ENCODE peak calls at places on chromosomes 5 and 9, in five cellular contexts. T is left ventricle myocardium inferior, J is SK-N-SH, B is mesendoderm, I is tibial artery. L is an unnamed sample. For H3K27me3, the result is how much of the 10 kb centered on the place peaks cover.

GRCh38 chr5:119070578-119070827 is 384 bp upstream of the DMXL1 start:
- DNase-seq in T (peak), J (peak), B (no peak), I (peak), L (peak)

GRCh38 chr5:40676643-40677333 is 2.9 kb upstream of the PTGER4 start:
- DNase-seq in T (peak), J (no peak), B (peak), I (peak), L (no peak)

GRCh38 chr5:138177936-138178515 is 404 bp downstream of the BRD8 start:
- DNase-seq in T (peak), J (peak), B (peak), I (no peak), L (no peak)

GRCh38 chr5:8943301-8943700 is 602.6 kb downstream of the SEMA5A start:
- DNase-seq in T (no peak), J (no peak), B (no peak), I (no peak), L (no peak)

GRCh38 chr9:8766096-8766495 is 966.5 kb upstream of the DMAC1 start:
- DNase-seq in T (no peak), J (no peak), B (no peak), I (no peak), L (no peak)

GRCh38 chr5:8650197-8650596 is 781.2 kb downstream of the MTRR start:
- DNase-seq in T (no peak), J (no peak), B (no peak), I (no peak), L (no peak)

GRCh38 chr5:76104027-76104426 is 20.8 kb downstream of the SV2C start:
- DNase-seq in T (no peak), J (no peak), B (peak), I (no peak), L (no peak)

GRCh38 chr5:33734541-33734940 is 157.2 kb downstream of the ADAMTS12 start:
- DNase-seq in T (no peak), J (no peak), B (peak), I (no peak), L (no peak)

GRCh38 chr5:124748687-124749594 is 2.5 kb upstream of the ZNF608 start:
- DNase-seq in T (peak), J (peak), B (peak), I (peak), L (peak)

GRCh38 chr5:31459594-31459993 is 72.3 kb downstream of the DROSHA start:
- DNase-seq in T (no peak), J (no peak), B (no peak), I (no peak), L (no peak)

GRCh38 chr9:127030814-127031740 is 91.4 kb downstream of the ANGPTL2 start:
- DNase-seq in T (no peak), J (no peak), B (no peak), I (peak), L (no peak)

GRCh38 chr9:88773627-88774244 is 217.5 kb upstream of the S1PR3 start:
- DNase-seq in T (no peak), J (no peak), B (peak), I (no peak), L (no peak)

GRCh38 chr5:172771439-172772111 is 580 bp upstream of the DUSP1 start:
- DNase-seq in T (no peak), J (no peak), B (peak), I (no peak), L (no peak)

DNA sequence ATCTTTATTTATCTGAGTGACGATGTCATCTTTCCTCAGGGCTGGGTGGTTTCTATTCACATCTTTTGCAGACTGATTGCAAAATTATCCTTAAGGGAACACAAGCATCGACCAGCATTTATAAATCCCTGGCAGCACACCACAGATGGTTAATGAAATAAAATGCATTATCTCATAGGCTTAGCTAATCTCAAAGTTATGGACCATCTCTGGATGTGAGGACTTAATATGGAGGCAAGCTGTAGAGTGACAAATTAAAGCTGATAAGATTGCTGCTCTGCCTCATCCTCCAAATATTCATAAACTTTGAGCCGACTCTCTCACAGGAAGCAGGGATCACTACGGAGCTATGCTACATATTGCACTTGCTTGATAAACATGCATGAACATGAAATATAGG is 663.2 kb upstream of the RGMB start:
- DNase-seq in T (no peak), J (peak), B (no peak), I (no peak), L (no peak)
- H3K27ac ChIP-seq in T (no peak), J (peak), B (no peak), I (no peak), L (no peak)

DNA sequence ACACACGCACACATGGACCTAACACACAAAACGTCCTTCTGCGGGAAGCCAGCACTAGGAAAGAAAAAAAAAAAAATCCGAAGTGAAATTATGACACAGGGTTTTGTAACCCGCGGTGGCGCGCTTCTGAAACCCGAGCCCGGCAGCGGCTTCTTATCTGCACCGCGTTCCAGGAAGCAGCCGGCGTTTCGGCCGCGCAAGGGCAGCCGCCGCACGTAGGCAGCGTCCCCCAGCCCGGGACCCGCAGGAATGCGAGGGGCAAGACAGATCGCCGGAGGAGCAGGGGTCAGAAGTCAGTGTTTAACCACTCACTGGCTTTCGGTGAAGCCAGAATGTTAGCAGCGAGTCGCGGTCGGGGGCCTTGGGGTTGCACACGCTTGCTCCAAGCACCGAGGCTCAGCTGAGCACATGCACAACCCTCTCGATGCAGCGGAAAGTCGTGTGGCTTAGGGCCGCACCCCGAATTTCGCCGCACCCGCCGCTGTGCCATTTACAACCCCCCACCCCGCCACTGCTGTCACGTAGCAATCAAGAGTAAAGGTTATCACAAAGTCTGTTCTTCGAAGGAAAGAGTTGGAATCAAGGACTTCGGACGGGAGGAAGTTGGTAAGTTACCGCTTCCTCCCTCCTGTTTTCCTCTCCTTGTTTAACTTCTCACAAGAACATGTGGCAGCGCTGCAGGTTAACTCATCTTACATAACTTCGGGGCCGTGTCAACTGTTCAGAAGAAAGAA is 167.9 kb downstream of the AUH start:
- DNase-seq in T (peak), J (peak), B (peak), I (peak), L (peak)
- H3K4me3 ChIP-seq in T (peak), J (peak), B (peak), I (peak), L (peak)

DNA sequence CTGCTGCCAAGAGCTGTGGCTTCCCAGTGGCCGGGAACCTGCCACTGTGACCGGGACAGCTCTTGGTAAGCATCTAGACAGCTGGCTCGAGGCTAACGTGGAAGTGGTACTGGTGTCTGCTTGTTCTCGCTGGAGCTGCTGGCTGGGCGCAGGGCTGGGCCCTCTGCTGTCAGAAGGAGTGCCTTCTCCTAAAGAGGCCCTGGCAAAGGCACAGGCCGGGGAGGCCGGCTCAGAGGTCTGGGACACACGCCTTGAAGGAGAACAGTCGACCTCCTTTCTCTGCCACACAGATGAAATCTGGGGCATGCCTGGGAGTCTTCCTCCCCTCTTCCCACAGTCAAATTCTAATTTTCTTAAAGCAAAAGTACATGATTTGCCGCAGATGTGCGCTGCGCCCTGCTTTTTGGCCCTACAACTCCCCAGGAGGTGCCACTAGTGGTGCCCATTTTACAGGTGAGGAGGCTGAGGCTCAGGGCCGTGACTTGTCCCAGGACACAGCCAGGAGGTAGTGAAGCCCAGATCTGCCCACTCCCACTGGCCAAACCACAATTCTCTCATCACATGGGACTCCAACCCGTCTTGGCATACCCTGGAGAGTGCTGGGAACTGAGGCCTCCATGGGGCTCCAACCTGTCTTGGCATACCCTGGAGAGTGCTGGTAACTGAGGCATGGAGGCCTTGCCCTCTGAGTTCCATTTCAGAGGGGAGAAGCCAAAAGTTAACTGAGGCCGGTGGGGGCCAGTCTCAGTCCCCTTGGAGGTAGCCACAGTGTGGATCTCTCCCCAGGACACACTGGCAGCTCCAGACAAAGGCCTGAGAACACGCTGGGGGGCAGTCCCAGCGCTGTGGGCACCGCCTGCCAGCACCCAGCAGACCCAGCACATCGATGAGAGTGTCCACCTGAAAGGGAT is 12.0 kb upstream of the RXRA start:
- DNase-seq in T (peak), J (no peak), B (no peak), I (no peak), L (no peak)
- H3K27me3 ChIP-seq in T (under half), J (under half), B (under half), I (under half), L (under half)

GRCh38 chr9:113620016-113620376 is 156.5 kb downstream of the RGS3 start:
- DNase-seq in T (no peak), J (no peak), B (no peak), I (peak), L (no peak)
- H3K27ac ChIP-seq in T (peak), J (peak), B (peak), I (peak), L (no peak)

DNA sequence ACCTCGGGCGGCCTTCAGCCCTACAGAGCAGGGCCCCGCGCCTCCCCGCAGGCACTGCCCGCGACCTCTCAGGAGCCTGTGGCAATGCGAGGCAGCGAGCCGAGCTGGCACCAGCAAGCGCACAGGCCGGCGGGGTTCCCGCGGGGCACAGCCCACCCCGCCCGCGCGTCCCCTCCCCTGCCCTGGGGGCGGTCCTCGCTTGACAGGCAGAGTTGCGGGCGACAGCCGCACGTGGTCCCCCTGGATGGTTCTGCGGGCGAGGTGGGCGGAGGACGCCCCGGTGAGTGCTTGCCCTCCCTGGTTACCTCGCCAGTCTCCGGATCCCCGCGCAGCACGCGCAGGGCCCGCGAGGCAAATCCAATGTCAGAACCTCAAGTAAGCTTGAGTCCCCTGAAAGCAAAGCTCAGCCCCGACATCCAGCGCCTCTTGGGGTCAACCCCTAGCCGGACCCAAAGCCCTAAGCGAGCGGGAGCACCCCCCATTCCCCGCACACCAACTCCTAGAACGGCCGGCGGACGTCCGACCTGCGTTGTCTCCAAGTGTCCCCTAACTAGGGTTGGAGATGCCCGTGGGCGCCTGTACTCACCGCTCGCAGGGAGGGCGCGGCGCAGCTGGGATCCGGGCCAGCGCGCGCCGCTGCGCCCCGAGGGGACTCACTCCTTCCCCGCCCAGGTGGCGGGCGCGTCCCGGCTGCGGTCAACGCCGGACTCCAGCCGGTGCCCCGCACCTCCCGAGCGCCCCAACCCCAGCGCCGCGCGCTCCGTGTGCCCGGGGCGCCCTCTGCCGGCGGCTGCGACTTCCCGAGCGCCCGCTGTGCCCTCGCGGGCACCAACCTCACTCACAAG is at the start of gene DRD1:
- DNase-seq in T (no peak), J (peak), B (peak), I (no peak), L (no peak)
- H3K4me3 ChIP-seq in T (peak), J (peak), B (peak), I (peak), L (peak)

DNA sequence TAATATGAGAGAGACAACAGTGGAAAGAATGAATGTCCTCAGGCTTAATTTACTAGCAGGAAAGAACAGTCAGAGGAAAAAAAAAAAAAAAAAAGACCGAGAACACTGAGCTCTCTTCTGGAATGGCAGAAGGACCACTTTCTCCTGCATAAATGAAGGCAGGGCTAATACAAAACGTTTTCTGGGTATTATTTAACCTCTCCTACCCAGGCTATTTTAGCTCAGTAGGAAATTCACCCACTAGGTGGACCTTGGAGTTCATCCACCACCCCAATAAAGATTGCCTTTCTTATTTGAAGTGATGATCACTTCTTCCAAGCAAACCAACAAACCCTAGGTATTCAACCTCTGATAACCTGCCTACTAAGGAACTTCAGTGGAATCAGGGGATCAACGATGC is 3.7 kb downstream of the GLIS3 start:
- DNase-seq in T (no peak), J (no peak), B (no peak), I (no peak), L (no peak)
- H3K27me3 ChIP-seq in T (under half), J (under half), B (under half), I (under half), L (under half)